ENCODE peak calls at places on chromosomes 2 and 18, in eight cellular contexts. Y, H, K, V, N, P, L and Q are unnamed samples.

GRCh38 chr2:127025357-127026062 is 81.4 kb downstream of the BIN1 start:
- DNase-seq in H (peak; percentile 90), K (peak; percentile 82), V (peak; percentile 86), Y (no peak), L (peak; percentile 59), P (peak; percentile 92), N (peak; percentile 89), Q (peak; percentile 85)

GRCh38 chr2:226985227-226985946 is 149.5 kb downstream of the RHBDD1 start:
- DNase-seq in H (no peak), L (peak; percentile 37), Y (peak; percentile 75), K (no peak), V (no peak), P (no peak), N (peak; percentile 83), Q (peak; percentile 51)

GRCh38 chr2:231198291-231199173 is at the start of gene ARMC9:
- DNase-seq in K (peak; percentile 80), L (peak; percentile 76), P (peak; percentile 83), H (peak; percentile 92), Y (peak; percentile 72), N (peak; percentile 51), V (peak; percentile 82), Q (peak; percentile 83)

GRCh38 chr2:181566643-181567042 is 90.3 kb downstream of the CERKL start:
- DNase-seq in V (no peak), N (no peak), H (no peak), L (no peak), K (no peak), P (no peak), Y (no peak), Q (no peak)

GRCh38 chr18:68840554-68841263 is 42.8 kb downstream of the CCDC102B start:
- DNase-seq in H (no peak), N (peak; percentile 97), P (no peak), L (no peak), K (no peak), V (peak; percentile 60), Y (peak; percentile 86), Q (no peak)

GRCh38 chr18:7173216-7173615 is 55.6 kb upstream of the LAMA1 start:
- DNase-seq in L (no peak), V (no peak), P (no peak), Y (no peak), H (no peak), N (no peak), K (no peak), Q (no peak)

GRCh38 chr2:238776003-238776640 is 71.8 kb upstream of the TWIST2 start:
- DNase-seq in Y (no peak), H (no peak), L (no peak), V (no peak), N (no peak), K (no peak), P (no peak), Q (no peak)

GRCh38 chr2:198100323-198100722 is 295.9 kb downstream of the PLCL1 start:
- DNase-seq in K (no peak), P (no peak), L (no peak), N (peak; percentile 6), V (no peak), H (no peak), Y (peak; percentile 4), Q (no peak)

GRCh38 chr2:238158018-238158806 is 558 bp upstream of the ERFE start:
- DNase-seq in V (no peak), P (no peak), L (peak; percentile 12), N (no peak), H (no peak), Y (no peak), K (no peak), Q (no peak)

GRCh38 chr2:110725370-110725769 is 7.0 kb upstream of the ACOXL start:
- DNase-seq in L (no peak), K (no peak), N (no peak), Y (no peak), H (no peak), V (no peak), P (peak; percentile 57), Q (peak; percentile 81)

GRCh38 chr2:238169021-238169707 is 10.4 kb downstream of the ERFE start:
- DNase-seq in V (peak; percentile 84), L (peak; percentile 74), H (peak; percentile 79), K (no peak), Y (peak; percentile 29), P (peak; percentile 91), N (peak; percentile 98), Q (no peak)

GRCh38 chr2:219681301-219682290 is 54.2 kb downstream of the SLC4A3 start:
- DNase-seq in P (no peak), L (no peak), V (no peak), H (no peak), Y (peak; percentile 50), N (peak; percentile 44), K (no peak), Q (no peak)

GRCh38 chr2:205188516-205189138 is 493.7 kb upstream of the NRP2 start:
- DNase-seq in Y (no peak), L (peak; percentile 36), H (peak; percentile 50), N (peak; percentile 82), P (no peak), V (peak; percentile 93), K (no peak), Q (peak; percentile 14)

GRCh38 chr18:26746284-26747130 is 119.0 kb downstream of the AQP4 start:
- DNase-seq in K (no peak), P (no peak), L (no peak), N (no peak), Y (peak; percentile 67), H (no peak), V (no peak), Q (no peak)

GRCh38 chr2:39326644-39327043 is 82.9 kb upstream of the CDKL4 start:
- DNase-seq in N (no peak), P (no peak), K (no peak), L (no peak), V (no peak), Y (no peak), H (no peak), Q (no peak)

GRCh38 chr2:154910701-154911100 is 212.2 kb downstream of the KCNJ3 start:
- DNase-seq in K (no peak), H (no peak), P (no peak), Y (no peak), L (no peak), N (no peak), V (no peak), Q (no peak)

GRCh38 chr18:5287854-5288253 is 7.7 kb downstream of the ZBTB14 start:
- DNase-seq in P (no peak), L (no peak), K (no peak), V (no peak), N (no peak), Y (no peak), H (no peak), Q (no peak)

GRCh38 chr18:79302120-79302519 is 93.6 kb upstream of the NFATC1 start:
- DNase-seq in P (no peak), V (no peak), K (no peak), Y (no peak), N (no peak), L (no peak), H (no peak), Q (no peak)

GRCh38 chr2:230658577-230658876 is 54.1 kb upstream of the CAB39 start:
- DNase-seq in Y (no peak), N (no peak), V (no peak), K (no peak), L (no peak), P (no peak), H (no peak), Q (no peak)

GRCh38 chr2:33645861-33646260 is 46.8 kb upstream of the FAM98A start:
- DNase-seq in P (no peak), L (no peak), Y (peak; percentile 79), H (no peak), N (peak; percentile 31), K (no peak), V (no peak), Q (no peak)
- H3K27ac ChIP-seq in P (no peak overlapping the region), L (no peak overlapping the region), Y (no peak overlapping the region), H (no peak overlapping the region), N (no peak overlapping the region), K (no peak overlapping the region), V (no peak overlapping the region), Q (no peak overlapping the region)

GRCh38 chr2:36394804-36395203 is 39.2 kb downstream of the CRIM1 start:
- DNase-seq in N (no peak), L (no peak), V (no peak), P (no peak), K (no peak), H (no peak), Y (no peak), Q (no peak)
- H3K4me1 ChIP-seq in N (peaks cover 25% of the 10 kb centered on the region), L (no peaks in the 10 kb centered on the region), V (peaks cover 42% of the 10 kb centered on the region), P (no peaks in the 10 kb centered on the region), K (no peaks in the 10 kb centered on the region), H (peaks cover 8% of the 10 kb centered on the region), Y (peaks cover 49% of the 10 kb centered on the region), Q (peaks cover 24% of the 10 kb centered on the region)

DNA sequence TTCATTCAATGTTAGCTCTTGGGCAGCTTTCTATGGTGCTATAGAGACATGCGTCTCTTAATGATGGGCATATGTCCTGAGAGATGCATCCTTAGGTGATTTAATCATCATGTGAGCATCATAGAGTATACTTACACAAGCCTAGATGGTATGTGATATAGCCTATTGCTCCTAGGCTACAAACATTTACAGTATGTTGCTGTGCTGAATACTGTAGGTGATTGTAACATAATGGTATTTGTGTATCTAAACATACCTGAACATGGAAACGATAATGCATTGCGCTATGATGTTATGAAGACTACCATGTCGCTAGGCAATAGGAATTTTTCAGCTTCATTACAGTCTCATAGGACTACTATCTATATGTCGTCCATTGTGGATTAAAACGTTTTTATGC is 89.4 kb downstream of the ARHGAP15 start:
- DNase-seq in L (no peak), N (no peak), V (no peak), K (no peak), H (no peak), P (no peak), Y (no peak), Q (no peak)
- H3K27ac ChIP-seq in L (no peak overlapping the region), N (no peak overlapping the region), V (no peak overlapping the region), K (no peak overlapping the region), H (no peak overlapping the region), P (no peak overlapping the region), Y (no peak overlapping the region), Q (no peak overlapping the region)

GRCh38 chr2:11366326-11366741 is 21.9 kb upstream of the ROCK2 start:
- DNase-seq in L (peak; percentile 40), N (no peak), K (no peak), P (no peak), V (no peak), Y (no peak), H (no peak), Q (no peak)
- H3K4me1 ChIP-seq in L (peaks cover 21% of the 10 kb centered on the region), N (peaks cover 15% of the 10 kb centered on the region), K (no peaks in the 10 kb centered on the region), P (peaks cover 3% of the 10 kb centered on the region), V (peaks cover 16% of the 10 kb centered on the region), Y (peaks cover 13% of the 10 kb centered on the region), H (no peaks in the 10 kb centered on the region), Q (peaks cover 10% of the 10 kb centered on the region)

GRCh38 chr2:18558458-18558857 is 2.0 kb downstream of the RDH14 start:
- DNase-seq in H (no peak), P (no peak), L (no peak), K (no peak), Y (no peak), N (no peak), V (no peak), Q (no peak)
- H3K27ac ChIP-seq in H (no peak overlapping the region), P (no peak overlapping the region), L (no peak overlapping the region), K (no peak overlapping the region), Y (no peak overlapping the region), N (no peak overlapping the region), V (peak overlapping the region; percentile 95), Q (no peak overlapping the region)

GRCh38 chr2:67322361-67323001 is 74.7 kb upstream of the ETAA1 start:
- DNase-seq in N (peak; percentile 76), L (peak; percentile 80), K (peak; percentile 33), Y (peak; percentile 79), H (peak; percentile 75), V (peak; percentile 81), P (peak; percentile 77), Q (peak; percentile 37)
- H3K4me1 ChIP-seq in N (peaks cover 5% of the 10 kb centered on the region), L (peaks cover 22% of the 10 kb centered on the region), K (no peaks in the 10 kb centered on the region), Y (no peaks in the 10 kb centered on the region), H (no peaks in the 10 kb centered on the region), V (peaks cover 46% of the 10 kb centered on the region), P (no peaks in the 10 kb centered on the region), Q (no peaks in the 10 kb centered on the region)